ENCODE peak calls at places on chromosomes 16 and 17, in ten cellular contexts. G is AG04449, H is mammary epithelial cell, Q is AG04450, Y is neural progenitor cell, K is brain microvascular endothelial cell, X is cardiac muscle cell, B is right lobe of liver, T is epithelial cell of esophagus, C is Caco-2. F is an unnamed sample.

GRCh38 chr16:88617268-88618031 is 20.9 kb upstream of the IL17C start:
- DNase-seq in G (no peak), H (no peak), Q (no peak), Y (no peak), K (no peak), X (no peak), B (no peak), T (no peak), C (no peak), F (no peak)

GRCh38 chr16:85079785-85080602 is 32.3 kb downstream of the CIBAR2 start:
- DNase-seq in G (no peak), H (no peak), Q (no peak), Y (no peak), K (no peak), X (no peak), B (no peak), T (no peak), C (no peak), F (no peak)

GRCh38 chr17:50111687-50112655 is 16.8 kb downstream of the PDK2 start:
- DNase-seq in G (no peak), H (no peak), Q (no peak), Y (peak), K (no peak), X (peak), B (peak), T (no peak), C (peak), F (no peak)

GRCh38 chr17:18213666-18214270 is 11.7 kb upstream of the LLGL1 start:
- DNase-seq in G (no peak), H (no peak), Q (no peak), Y (no peak), K (no peak), X (no peak), B (no peak), T (no peak), C (no peak), F (no peak)

GRCh38 chr17:33277436-33278100 is 15.5 kb downstream of the ASIC2 start:
- DNase-seq in G (no peak), H (no peak), Q (no peak), Y (peak), K (no peak), X (no peak), B (no peak), T (no peak), C (peak), F (no peak)

GRCh38 chr16:1674751-1675664 is 3.1 kb upstream of the JPT2 start:
- DNase-seq in G (no peak), H (peak), Q (peak), Y (no peak), K (peak), X (no peak), B (no peak), T (peak), C (no peak), F (peak)

GRCh38 chr17:32487460-32488176 is 825 bp downstream of the CDK5R1 start:
- DNase-seq in G (no peak), H (no peak), Q (no peak), Y (peak), K (no peak), X (peak), B (no peak), T (peak), C (peak), F (peak)

GRCh38 chr16:49473131-49473530 is 99.5 kb downstream of the C16orf78 start:
- DNase-seq in G (no peak), H (no peak), Q (no peak), Y (no peak), K (no peak), X (no peak), B (peak), T (no peak), C (no peak), F (peak)

GRCh38 chr16:57627184-57627871 is 1.1 kb upstream of the ADGRG1 start:
- DNase-seq in G (peak), H (peak), Q (no peak), Y (peak), K (peak), X (peak), B (no peak), T (peak), C (peak), F (no peak)

GRCh38 chr17:49217651-49218413 is 7.3 kb downstream of the ABI3 start:
- DNase-seq in G (no peak), H (no peak), Q (no peak), Y (no peak), K (no peak), X (no peak), B (peak), T (no peak), C (no peak), F (peak)

GRCh38 chr16:23504453-23505179 is 5.7 kb downstream of the GGA2 start:
- DNase-seq in G (peak), H (peak), Q (peak), Y (peak), K (peak), X (peak), B (no peak), T (peak), C (peak), F (peak)

GRCh38 chr16:23505942-23506605 is 4.2 kb downstream of the GGA2 start:
- DNase-seq in G (no peak), H (no peak), Q (no peak), Y (peak), K (peak), X (no peak), B (no peak), T (no peak), C (no peak), F (no peak)

GRCh38 chr16:23505180-23505665 is 5.1 kb downstream of the GGA2 start:
- DNase-seq in G (no peak), H (no peak), Q (no peak), Y (peak), K (no peak), X (no peak), B (no peak), T (no peak), C (no peak), F (no peak)

GRCh38 chr16:23508589-23509440 is 1.5 kb downstream of the GGA2 start:
- DNase-seq in G (no peak), H (no peak), Q (no peak), Y (peak), K (peak), X (peak), B (no peak), T (no peak), C (no peak), F (peak)

DNA sequence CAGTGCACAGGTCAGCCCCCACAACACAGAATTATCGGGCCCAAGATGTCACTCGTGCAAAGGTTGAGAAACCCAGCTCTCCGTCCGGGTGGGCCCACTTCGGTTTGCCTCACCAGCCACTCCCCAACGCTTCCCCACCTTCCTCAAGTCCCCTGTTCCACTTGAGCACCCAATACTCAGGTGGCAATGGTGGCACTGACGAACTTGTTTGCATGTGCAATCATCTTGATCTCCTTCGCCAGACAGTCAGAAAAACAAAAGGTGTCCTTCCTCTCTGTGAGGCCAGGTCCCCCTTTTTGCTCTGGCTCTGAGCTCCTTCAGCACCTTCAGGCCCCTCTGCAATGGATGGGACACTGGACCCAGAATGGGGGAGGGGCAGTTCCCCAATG is 3.7 kb downstream of the GGA2 start:
- DNase-seq in G (no peak), H (no peak), Q (no peak), Y (no peak), K (no peak), X (no peak), B (no peak), T (no peak), C (no peak), F (peak)
- H3K4me3 ChIP-seq in G (no peak), H (no peak), Q (no peak), Y (peak), K (no peak), X (no peak), B (no peak), T (no peak), C (no peak), F (peak)

GRCh38 chr17:8417806-8418205 is 17.9 kb upstream of the NDEL1 start:
- DNase-seq in G (no peak), H (no peak), Q (no peak), Y (no peak), K (no peak), X (no peak), B (peak), T (peak), C (no peak), F (no peak)
- TF ChIP-seq CTCF in G (no peak), H (no peak), Q (no peak), Y (no peak), K (no peak), X (no peak), B (no peak), T (peak), C (no peak), F (no peak)

GRCh38 chr17:68759343-68760140 is 158.4 kb upstream of the FAM20A start:
- DNase-seq in G (peak), H (peak), Q (peak), Y (peak), K (peak), X (peak), B (peak), T (peak), C (peak), F (peak)
- H3K4me3 ChIP-seq in G (peak), H (peak), Q (peak), Y (peak), K (peak), X (no peak), B (peak), T (peak), C (peak), F (no peak)

GRCh38 chr17:79811036-79811887 is 14.4 kb upstream of the CBX8 start:
- DNase-seq in G (no peak), H (peak), Q (no peak), Y (peak), K (no peak), X (peak), B (no peak), T (peak), C (peak), F (no peak)
- TF ChIP-seq CTCF in G (peak), H (peak), Q (peak), Y (peak), K (peak), X (peak), B (peak), T (peak), C (peak), F (peak)

DNA sequence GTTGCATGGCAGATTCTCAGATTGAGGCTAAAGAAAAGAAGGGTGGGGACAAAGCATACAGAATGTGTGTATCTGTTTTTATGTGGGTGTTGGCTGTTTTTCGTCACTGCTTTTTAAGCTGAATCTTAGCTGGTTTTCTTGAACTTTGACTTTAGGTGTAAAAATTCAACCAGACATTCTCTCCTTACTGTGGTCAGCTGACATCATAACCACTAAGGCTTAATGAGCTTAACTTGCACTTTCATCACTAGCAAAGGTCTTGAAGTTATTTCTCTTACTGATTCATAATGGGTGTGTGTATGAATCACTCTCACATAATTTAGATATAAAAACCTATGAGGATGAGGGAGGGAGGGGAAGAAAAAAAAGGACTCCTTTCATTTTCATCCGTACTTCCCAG is 4.0 kb upstream of the CDC6 start:
- DNase-seq in G (peak), H (peak), Q (peak), Y (no peak), K (peak), X (no peak), B (no peak), T (peak), C (no peak), F (no peak)
- H3K4me3 ChIP-seq in G (peak), H (peak), Q (peak), Y (no peak), K (peak), X (no peak), B (no peak), T (peak), C (no peak), F (no peak)

GRCh38 chr16:76650579-76650978 is 373.4 kb downstream of the CNTNAP4 start:
- DNase-seq in G (no peak), H (peak), Q (no peak), Y (no peak), K (no peak), X (no peak), B (no peak), T (peak), C (no peak), F (no peak)

GRCh38 chr16:76654421-76654820 is 377.2 kb downstream of the CNTNAP4 start:
- DNase-seq in G (no peak), H (no peak), Q (no peak), Y (no peak), K (no peak), X (no peak), B (no peak), T (no peak), C (no peak), F (no peak)

GRCh38 chr16:76656951-76657498 is 379.8 kb downstream of the CNTNAP4 start:
- DNase-seq in G (no peak), H (no peak), Q (no peak), Y (no peak), K (no peak), X (no peak), B (no peak), T (no peak), C (no peak), F (no peak)

DNA sequence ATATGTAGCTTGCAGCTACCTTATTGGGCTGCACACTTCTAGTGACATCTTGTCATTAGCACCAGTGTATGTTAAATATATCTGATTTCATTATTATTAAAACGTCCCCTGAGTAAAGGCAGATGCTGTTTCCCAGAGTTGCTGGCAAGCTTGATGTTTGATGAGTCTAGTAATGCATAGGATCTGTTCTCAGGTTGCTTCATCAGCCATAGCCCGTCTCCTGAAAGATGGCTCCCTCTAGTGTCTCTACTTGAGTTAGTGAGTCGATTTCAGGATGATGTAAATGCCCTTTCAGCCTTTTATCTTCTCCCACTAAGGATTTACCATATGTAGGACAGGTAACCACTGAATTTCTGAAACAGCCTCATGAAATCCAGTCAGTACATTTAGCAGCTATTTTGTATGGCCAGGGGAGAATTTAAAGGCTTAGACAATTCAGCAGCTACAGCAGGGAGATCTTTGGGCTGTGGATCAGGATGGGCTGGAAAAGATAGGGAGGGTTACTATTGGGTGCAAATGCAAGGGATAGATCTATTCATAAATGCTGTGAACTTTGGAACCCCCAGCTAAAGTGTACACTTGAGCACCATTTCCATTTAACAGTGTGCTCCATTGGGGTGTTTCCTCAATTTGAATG is 376.3 kb downstream of the CNTNAP4 start:
- DNase-seq in G (peak), H (peak), Q (peak), Y (peak), K (peak), X (peak), B (no peak), T (peak), C (peak), F (no peak)
- TF ChIP-seq CTCF in G (peak), H (peak), Q (peak), Y (peak), K (peak), X (peak), B (peak), T (peak), C (peak), F (no peak)

DNA sequence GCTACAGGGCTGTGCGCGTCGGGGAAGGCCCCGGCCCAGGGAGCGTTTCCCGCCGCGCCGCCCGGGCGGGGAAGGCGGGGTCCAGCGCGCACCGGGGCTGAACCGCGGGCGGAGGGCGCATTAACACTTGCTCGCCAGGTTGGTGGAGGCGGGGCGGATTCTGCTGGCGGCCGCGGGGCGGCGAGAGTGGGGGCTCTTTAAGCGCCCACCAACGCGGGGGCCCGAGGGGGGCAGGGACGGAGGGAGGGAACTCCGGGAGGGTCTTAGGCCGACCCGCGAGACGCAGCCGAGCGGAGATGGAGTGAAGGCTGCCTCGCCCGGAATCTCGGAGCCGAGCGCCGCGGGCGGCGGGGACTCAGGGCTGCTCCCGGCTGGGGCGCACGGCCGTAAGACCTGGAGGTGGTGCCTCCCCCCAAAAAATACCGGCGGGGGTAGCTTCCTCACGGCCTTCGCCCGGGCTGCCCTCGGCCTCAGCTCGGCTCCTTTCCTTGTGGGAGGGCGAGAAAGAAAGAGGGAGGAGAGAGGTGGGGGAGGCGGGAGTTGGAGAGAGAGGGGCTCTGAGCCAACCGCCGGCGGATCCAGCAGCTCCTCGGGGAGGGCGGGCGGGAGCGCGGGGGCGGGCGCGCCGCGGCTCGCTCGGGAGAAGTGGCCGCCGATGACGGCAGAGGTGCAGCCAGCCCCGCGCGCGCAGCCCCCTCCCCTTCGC is 415 bp upstream of the FOXF1 start:
- DNase-seq in G (no peak), H (peak), Q (peak), Y (peak), K (no peak), X (peak), B (no peak), T (no peak), C (no peak), F (no peak)
- H3K4me3 ChIP-seq in G (peak), H (peak), Q (peak), Y (peak), K (peak), X (peak), B (peak), T (peak), C (peak), F (peak)

DNA sequence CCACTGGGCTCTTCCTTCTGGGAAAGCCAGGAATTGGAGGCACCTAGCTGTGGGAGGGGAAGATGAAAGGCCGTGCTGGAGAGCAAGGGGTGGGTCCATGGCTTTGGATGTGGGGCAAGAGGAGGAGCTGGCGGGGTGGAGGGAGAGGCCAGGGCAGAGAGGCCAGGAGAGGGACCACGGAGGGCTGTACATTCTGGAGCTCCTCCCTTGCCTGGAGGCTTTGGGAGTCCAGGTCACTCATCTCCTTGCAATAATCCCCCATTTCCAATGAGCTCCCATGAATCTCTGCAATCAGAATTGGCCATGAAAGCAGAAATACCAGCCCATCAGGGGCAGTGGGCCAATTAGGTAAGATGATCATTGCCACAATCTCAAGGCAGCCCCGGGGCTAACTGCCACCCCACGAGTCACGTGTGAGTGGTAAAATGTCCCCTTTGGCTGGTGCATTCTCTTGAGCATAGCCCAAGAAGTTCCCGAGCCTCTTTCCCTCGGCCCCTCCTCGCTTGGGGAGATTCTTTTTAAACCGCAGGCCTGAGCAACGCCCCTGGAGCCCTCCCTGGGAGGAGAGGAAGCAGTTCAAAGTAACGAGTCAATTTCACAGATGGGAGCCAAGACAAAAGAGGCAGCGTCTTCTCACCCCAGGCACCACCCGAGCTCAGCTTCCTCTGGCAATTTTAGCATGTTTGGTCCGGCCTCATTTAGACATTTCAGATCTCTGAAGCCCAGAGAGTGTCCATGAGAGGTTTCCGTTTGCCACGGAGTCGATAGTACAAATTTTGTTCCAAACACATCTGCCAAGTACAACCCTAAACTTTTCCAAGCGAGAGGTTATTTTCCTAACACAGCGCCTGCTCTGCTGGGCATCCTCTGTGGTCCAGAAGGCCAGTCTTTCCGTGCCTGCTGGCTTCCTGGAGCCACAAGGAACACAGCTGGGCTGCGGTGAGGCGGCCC is 13.4 kb downstream of the RTN4RL1 start:
- DNase-seq in G (no peak), H (peak), Q (no peak), Y (peak), K (no peak), X (no peak), B (peak), T (peak), C (no peak), F (no peak)
- TF ChIP-seq CTCF in G (no peak), H (no peak), Q (no peak), Y (no peak), K (no peak), X (no peak), B (no peak), T (no peak), C (no peak), F (no peak)

F was measured in spleen.